ENCODE peak calls at places on chromosomes 7 and 10, in nine cellular contexts. K is WTC11, C is A549, M is K562, O is NB4, T is H1, Q is SK-N-SH, S is endothelial cell of umbilical vein, Y is HepG2. P is an unnamed sample.

GRCh38 chr10:19845963-19846362 is 29.7 kb downstream of the PLXDC2 start:
- DNase-seq in C (no peak), Q (no peak), M (no peak), T (no peak), O (no peak), Y (no peak), S (no peak), K (no peak), P (no peak)

GRCh38 chr7:2719007-2719406 is 31.0 kb downstream of the AMZ1 start:
- DNase-seq in T (peak), Y (no peak), M (peak), Q (peak), O (peak), S (no peak), C (peak), K (peak), P (no peak)

GRCh38 chr10:79181680-79182079 is 112.9 kb downstream of the ZMIZ1 start:
- DNase-seq in Q (no peak), Y (no peak), O (no peak), K (no peak), C (no peak), M (no peak), S (no peak), T (no peak), P (no peak)

GRCh38 chr7:2204446-2204845 is 28.3 kb downstream of the MAD1L1 start:
- DNase-seq in O (no peak), M (no peak), T (no peak), C (no peak), Q (peak), S (no peak), K (no peak), Y (no peak), P (no peak)

GRCh38 chr7:55129409-55130078 is 110.7 kb downstream of the EGFR start:
- DNase-seq in Y (no peak), S (no peak), O (no peak), T (no peak), K (no peak), Q (no peak), M (no peak), C (peak), P (no peak)

GRCh38 chr10:17286562-17287089 is 58.6 kb downstream of the VIM start:
- DNase-seq in Y (no peak), S (no peak), K (no peak), Q (no peak), O (no peak), C (no peak), M (no peak), T (no peak), P (no peak)

GRCh38 chr7:142882338-142882678 is 3.2 kb downstream of the TRPV6 start:
- DNase-seq in M (no peak), T (no peak), Q (no peak), Y (no peak), O (no peak), C (no peak), S (no peak), K (no peak), P (no peak)

GRCh38 chr10:100579691-100580090 is 43.9 kb downstream of the HIF1AN start:
- DNase-seq in K (no peak), Y (no peak), M (no peak), Q (no peak), S (no peak), O (no peak), C (no peak), T (no peak), P (no peak)

GRCh38 chr10:16520900-16521299 is 779 bp downstream of the C1QL3 start:
- DNase-seq in O (no peak), Q (peak), C (no peak), T (no peak), M (no peak), K (peak), Y (no peak), S (no peak), P (no peak)

GRCh38 chr7:1457059-1457948 is 2.0 kb downstream of the MICALL2 start:
- DNase-seq in K (no peak), T (no peak), O (peak), Q (no peak), S (no peak), M (peak), Y (peak), C (no peak), P (no peak)

GRCh38 chr7:42232275-42232674 is 4.7 kb downstream of the GLI3 start:
- DNase-seq in Q (no peak), C (no peak), Y (no peak), T (no peak), O (peak), S (no peak), M (no peak), K (no peak), P (no peak)

GRCh38 chr10:772227-772637 is 82.8 kb upstream of the DIP2C start:
- DNase-seq in Y (no peak), S (no peak), M (no peak), K (peak), C (no peak), Q (no peak), O (no peak), T (no peak), P (no peak)

DNA sequence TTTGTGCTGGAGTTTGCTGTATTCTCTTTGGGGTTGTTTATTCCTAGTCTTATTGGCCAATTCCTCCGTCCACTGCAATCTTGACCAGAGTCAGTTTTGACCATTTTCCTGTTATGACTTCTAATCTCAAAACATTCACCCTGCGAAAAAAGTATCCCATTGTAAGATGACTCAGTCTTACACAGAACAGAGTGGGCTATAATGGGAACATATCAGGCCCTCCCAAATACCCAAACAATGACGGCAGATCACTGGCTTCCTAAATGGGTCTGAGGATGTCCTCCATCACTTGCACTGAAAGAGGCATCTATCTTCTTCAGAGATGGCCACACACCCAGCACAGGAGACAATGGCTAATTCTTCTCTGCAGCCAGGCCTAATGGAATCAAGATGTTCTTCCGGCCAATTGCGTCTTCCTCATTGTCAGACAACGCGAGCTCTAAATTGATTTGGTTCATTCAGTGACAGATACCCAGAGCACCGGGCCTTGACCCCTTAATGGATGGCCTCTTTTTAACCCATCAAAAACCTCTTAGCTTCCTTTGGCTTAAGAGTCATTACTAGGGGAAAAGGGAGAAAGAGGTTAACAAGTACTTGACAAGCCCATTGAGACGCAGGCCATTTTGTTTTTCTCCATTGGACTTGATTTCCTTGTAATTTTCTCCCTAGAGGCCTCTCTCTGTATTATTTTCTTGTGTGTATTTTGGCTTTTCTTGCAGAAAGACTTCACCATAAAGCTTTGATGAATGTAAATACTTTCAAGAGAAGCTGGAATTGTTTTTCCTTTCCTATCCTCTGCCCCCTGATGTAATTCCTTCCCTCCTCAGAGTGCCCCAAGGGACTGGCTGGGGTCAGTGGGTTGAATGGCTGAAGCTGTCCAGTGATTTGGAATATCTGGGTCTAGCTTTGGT is 129.7 kb downstream of the PRPF18 start:
- DNase-seq in S (peak), T (no peak), M (no peak), K (no peak), Q (peak), Y (no peak), C (no peak), O (no peak), P (no peak)
- TF ChIP-seq MAX in S (no peak), T (no peak), M (no peak), K (no peak), Q (peak), Y (no peak), C (no peak), O (no peak), P (no peak)

GRCh38 chr10:35016009-35016408 is 74.1 kb downstream of the CUL2 start:
- DNase-seq in O (no peak), S (no peak), M (no peak), C (no peak), K (no peak), Y (no peak), Q (no peak), T (no peak), P (no peak)

GRCh38 chr10:35017608-35018007 is 72.5 kb downstream of the CUL2 start:
- DNase-seq in S (no peak), Q (no peak), T (no peak), O (no peak), K (no peak), Y (no peak), M (no peak), C (no peak), P (no peak)

DNA sequence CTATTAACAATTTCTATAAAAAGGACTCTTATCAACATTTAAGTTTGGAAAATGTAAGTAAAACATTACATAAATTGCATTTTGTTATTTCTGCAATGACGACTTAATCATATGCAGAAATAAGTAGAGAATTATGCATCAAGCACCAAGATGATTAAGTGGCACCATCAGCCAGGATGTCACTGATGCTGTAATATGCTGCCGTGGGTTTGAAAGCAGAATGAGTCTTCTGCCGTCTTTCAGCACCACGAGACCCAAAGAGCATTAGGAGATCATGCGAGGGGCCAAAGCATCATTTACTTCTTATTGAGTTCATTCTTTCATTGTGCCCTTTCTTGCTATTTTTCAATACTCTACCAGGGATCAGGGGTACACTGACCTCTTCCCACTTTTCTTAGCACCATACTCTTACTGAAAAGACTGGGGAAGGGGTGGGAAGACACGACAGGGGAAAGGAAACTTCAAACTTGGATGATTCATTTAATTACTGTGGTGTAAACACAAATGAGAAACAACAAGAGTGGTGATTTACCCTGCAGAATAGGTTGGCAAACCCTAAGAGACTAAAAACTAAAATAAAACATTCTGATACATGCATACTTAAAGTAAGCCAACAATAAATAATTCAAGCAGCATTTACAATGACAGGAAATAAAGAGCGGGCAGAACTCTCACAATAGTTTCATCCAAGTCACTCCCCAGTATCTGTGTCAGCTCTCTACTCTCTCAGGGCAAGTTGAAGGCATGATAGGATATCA is 70.9 kb downstream of the CUL2 start:
- DNase-seq in M (no peak), O (no peak), S (no peak), Q (no peak), T (no peak), C (no peak), K (no peak), Y (no peak), P (no peak)
- TF ChIP-seq MAX in M (no peak), O (no peak), S (no peak), Q (no peak), T (no peak), C (no peak), K (no peak), Y (no peak), P (no peak)

GRCh38 chr10:26969145-26969926 is 108.6 kb upstream of the ABI1 start:
- DNase-seq in M (no peak), T (no peak), C (no peak), Q (no peak), K (no peak), S (no peak), O (no peak), Y (no peak), P (no peak)
- TF ChIP-seq MAX in M (no peak), T (no peak), C (no peak), Q (no peak), K (no peak), S (no peak), O (no peak), Y (no peak), P (no peak)

GRCh38 chr10:91537614-91538383 is 95.1 kb downstream of the PPP1R3C start:
- DNase-seq in Q (no peak), O (no peak), S (no peak), T (no peak), Y (no peak), C (no peak), M (no peak), K (no peak), P (no peak)

GRCh38 chr10:91536790-91537189 is 96.1 kb downstream of the PPP1R3C start:
- DNase-seq in O (no peak), M (no peak), K (no peak), T (no peak), Q (no peak), Y (no peak), S (no peak), C (no peak), P (no peak)

GRCh38 chr10:91540714-91541113 is 92.2 kb downstream of the PPP1R3C start:
- DNase-seq in M (no peak), Q (no peak), O (no peak), C (no peak), Y (no peak), S (no peak), T (no peak), K (no peak), P (peak)

GRCh38 chr10:91539930-91540329 is 92.9 kb downstream of the PPP1R3C start:
- DNase-seq in K (no peak), Y (no peak), M (no peak), O (no peak), T (no peak), S (no peak), Q (no peak), C (no peak), P (no peak)

DNA sequence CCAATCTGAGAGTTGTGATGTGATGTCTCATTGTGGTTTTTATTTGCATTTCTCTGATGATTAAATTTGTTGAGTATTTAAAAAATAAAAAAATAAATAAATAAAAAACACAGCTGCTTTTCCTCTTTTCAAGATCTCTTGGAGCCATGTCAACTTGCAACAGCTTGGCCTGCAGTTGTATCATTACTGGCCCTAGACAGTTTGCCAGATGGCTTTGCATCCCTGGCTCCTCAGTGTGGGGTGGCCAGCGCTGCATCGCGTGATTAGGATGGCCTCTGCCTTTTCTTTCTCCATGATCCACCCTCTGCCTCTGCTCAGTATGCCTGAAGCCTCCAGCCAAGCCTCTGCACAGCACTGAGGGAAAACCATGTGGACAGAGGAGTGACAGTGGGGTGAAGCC is 96.8 kb downstream of the PPP1R3C start:
- DNase-seq in T (no peak), O (no peak), M (no peak), C (no peak), K (no peak), S (no peak), Q (no peak), Y (no peak), P (no peak)
- TF ChIP-seq MAX in T (no peak), O (no peak), M (no peak), C (no peak), K (no peak), S (no peak), Q (no peak), Y (no peak), P (no peak)

GRCh38 chr7:155850730-155851678 is 38.7 kb upstream of the SHH start:
- DNase-seq in Q (no peak), Y (no peak), K (no peak), C (no peak), S (no peak), T (no peak), M (no peak), O (no peak), P (no peak)
- TF ChIP-seq MAX in Q (no peak), Y (peak), K (no peak), C (no peak), S (no peak), T (no peak), M (no peak), O (peak), P (no peak)

GRCh38 chr10:119026301-119027110 is 3.0 kb upstream of the NANOS1 start:
- DNase-seq in Q (no peak), S (peak), M (no peak), O (no peak), C (no peak), K (no peak), Y (no peak), T (no peak), P (no peak)

GRCh38 chr10:119031496-119032059 is 2.1 kb downstream of the NANOS1 start:
- DNase-seq in Q (no peak), K (no peak), M (no peak), C (no peak), S (no peak), T (no peak), O (peak), Y (no peak), P (no peak)

GRCh38 chr10:119029613-119030420 is at the start of gene NANOS1:
- DNase-seq in K (peak), Q (no peak), O (peak), S (peak), C (peak), Y (no peak), M (peak), T (no peak), P (no peak)

GRCh38 chr10:119028900-119029612 is 458 bp upstream of the NANOS1 start:
- DNase-seq in Q (peak), S (peak), M (peak), K (peak), T (peak), C (peak), O (peak), Y (peak), P (peak)

GRCh38 chr10:119030421-119031250 is 1.1 kb downstream of the NANOS1 start:
- DNase-seq in K (peak), C (peak), M (peak), Q (peak), S (peak), Y (peak), O (peak), T (no peak), P (peak)
- TF ChIP-seq MAX in K (peak), C (peak), M (peak), Q (peak), S (no peak), Y (peak), O (peak), T (peak), P (peak)

DNA sequence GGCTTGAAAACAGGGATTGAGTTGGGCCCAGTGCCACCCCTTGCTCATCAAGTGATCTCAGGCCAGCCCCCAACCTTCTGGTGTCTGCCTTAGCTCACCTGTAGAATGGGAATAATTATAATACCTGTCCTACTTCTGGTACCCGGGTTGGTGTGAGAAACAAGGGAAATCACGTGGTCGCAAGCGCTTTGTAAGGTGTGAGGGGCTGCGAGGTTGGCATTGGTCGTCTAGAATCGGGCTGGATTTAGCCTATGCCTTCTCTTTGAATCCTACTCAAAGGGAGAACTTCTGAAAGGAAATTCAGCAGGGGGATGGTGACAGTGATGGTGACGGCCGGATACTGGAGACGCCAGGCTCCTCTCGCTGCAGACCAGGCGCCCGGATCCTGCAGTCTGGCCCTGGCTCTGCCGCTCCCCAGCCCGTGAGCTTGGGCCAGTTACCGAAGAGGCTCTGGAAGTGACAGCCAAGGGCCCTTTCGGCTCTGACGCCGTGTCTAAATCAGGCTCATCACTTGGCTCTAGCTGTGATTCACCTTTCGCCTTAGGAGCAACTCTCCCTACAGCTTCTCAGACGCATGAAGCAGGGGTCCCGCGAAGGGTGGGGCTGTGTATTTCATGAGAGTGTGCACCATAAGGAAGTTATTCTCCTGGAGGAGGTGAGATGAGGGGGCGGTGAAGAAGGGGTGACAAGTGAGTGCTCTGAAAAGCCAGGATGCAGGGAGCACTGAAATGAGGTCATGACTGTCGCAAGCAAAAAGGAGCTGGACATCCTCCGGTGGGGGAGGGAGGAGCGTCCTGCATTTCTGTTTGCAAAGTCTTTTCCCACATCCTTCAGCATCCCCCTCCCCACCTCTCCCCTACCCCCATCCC is 4.0 kb upstream of the CREB5 start:
- DNase-seq in K (peak), Q (peak), M (no peak), T (no peak), S (no peak), O (no peak), Y (no peak), C (no peak), P (no peak)
- TF ChIP-seq MAX in K (peak), Q (no peak), M (no peak), T (peak), S (no peak), O (no peak), Y (no peak), C (no peak), P (no peak)

GRCh38 chr10:124092270-124093075 is 925 bp downstream of the CHST15 start:
- DNase-seq in S (peak), T (no peak), O (no peak), M (no peak), Y (no peak), C (peak), K (peak), Q (peak), P (no peak)
- TF ChIP-seq MAX in S (no peak), T (no peak), O (no peak), M (no peak), Y (peak), C (peak), K (no peak), Q (no peak), P (no peak)

DNA sequence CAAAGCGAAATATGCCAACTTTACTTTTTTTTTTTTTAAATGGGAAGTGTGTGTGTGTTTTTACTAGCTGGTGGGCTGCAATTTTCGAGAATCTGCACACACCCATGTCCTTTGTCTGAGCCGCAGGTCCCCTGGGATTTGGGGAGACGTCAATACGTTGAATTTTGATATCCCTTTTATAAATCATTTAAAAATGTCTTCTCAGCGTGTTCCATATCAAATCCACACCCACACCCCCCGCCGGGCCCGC is 404 bp upstream of the FMC1 start:
- DNase-seq in O (no peak), S (no peak), M (no peak), Y (no peak), C (no peak), T (no peak), K (no peak), Q (no peak), P (no peak)
- TF ChIP-seq MAX in O (no peak), S (no peak), M (no peak), Y (no peak), C (no peak), T (no peak), K (no peak), Q (no peak), P (no peak)

P was measured in HCT116.